ENCODE peak calls at places on chromosomes 6 and 20, in ten cellular contexts. A is right atrium auricular region, J is lower lobe of right lung, B is upper lobe of right lung, M is fibroblast of lung, N is heart left ventricle, W is AG10803, G is ovary, E is stomach, C is cardiac muscle cell. V is an unnamed sample.

GRCh38 chr6:76742919-76743318 is 670.5 kb upstream of the IMPG1 start:
- DNase-seq in C (no peak), E (no peak), N (no peak), M (no peak), A (no peak), W (no peak), J (no peak), B (no peak), G (no peak), V (no peak)

GRCh38 chr6:94215614-94216013 is 796.3 kb upstream of the EPHA7 start:
- DNase-seq in E (no peak), A (no peak), B (no peak), C (no peak), J (no peak), W (no peak), M (no peak), G (no peak), N (no peak), V (no peak)

GRCh38 chr6:49626811-49627210 is 9.8 kb downstream of the RHAG start:
- DNase-seq in M (no peak), A (no peak), C (no peak), E (no peak), J (no peak), N (no peak), G (no peak), B (no peak), W (no peak), V (no peak)

GRCh38 chr20:63223121-63223825 is 7.3 kb upstream of the YTHDF1 start:
- DNase-seq in W (peak; percentile 32), A (no peak), M (peak; percentile 46), C (peak; percentile 62), J (peak; percentile 41), N (no peak), E (peak; percentile 47), G (no peak), B (no peak), V (no peak)

GRCh38 chr6:169171951-169172350 is 81.7 kb downstream of the THBS2 start:
- DNase-seq in N (no peak), B (no peak), W (peak; percentile 94), G (no peak), E (no peak), C (no peak), A (no peak), J (no peak), M (peak; percentile 52), V (no peak)

GRCh38 chr6:1762203-1762602 is 152.5 kb downstream of the FOXC1 start:
- DNase-seq in M (no peak), J (no peak), N (no peak), B (no peak), E (peak; percentile 70), G (no peak), W (no peak), A (no peak), C (no peak), V (no peak)

GRCh38 chr20:45098096-45098773 is 2.7 kb downstream of the KCNS1 start:
- DNase-seq in W (peak; percentile 11), G (no peak), C (peak; percentile 26), M (peak; percentile 25), B (no peak), E (peak; percentile 33), J (no peak), N (no peak), A (no peak), V (no peak)

GRCh38 chr20:52937701-52938100 is 34.5 kb upstream of the TSHZ2 start:
- DNase-seq in J (no peak), A (no peak), G (no peak), E (no peak), M (no peak), W (peak; percentile 27), N (no peak), C (no peak), B (no peak), V (peak; percentile 46)

GRCh38 chr6:106133040-106133439 is 46.9 kb downstream of the PRDM1 start:
- DNase-seq in M (no peak), W (no peak), J (no peak), C (no peak), B (no peak), E (no peak), A (no peak), N (no peak), G (no peak), V (no peak)

GRCh38 chr6:10407674-10408054 is 7.2 kb downstream of the TFAP2A start:
- DNase-seq in B (no peak), C (no peak), W (peak; percentile 20), E (no peak), M (no peak), J (no peak), N (no peak), G (no peak), A (no peak), V (no peak)

GRCh38 chr20:6074145-6074561 is 20.3 kb upstream of the LRRN4 start:
- DNase-seq in M (no peak), G (no peak), A (no peak), B (no peak), N (no peak), W (peak; percentile 31), E (peak; percentile 35), C (peak; percentile 83), J (no peak), V (no peak)

GRCh38 chr6:26243132-26243531 is 121.9 kb upstream of the BTN3A2 start:
- DNase-seq in W (no peak), J (no peak), E (no peak), N (no peak), B (no peak), M (no peak), A (no peak), G (no peak), C (no peak), V (no peak)

GRCh38 chr6:98579089-98579488 is 255.3 kb upstream of the POU3F2 start:
- DNase-seq in N (no peak), C (no peak), A (no peak), G (no peak), M (no peak), J (no peak), B (no peak), E (no peak), W (peak; percentile 67), V (no peak)

GRCh38 chr6:56046576-56046975 is 171.2 kb upstream of the BMP5 start:
- DNase-seq in A (peak; percentile 69), W (peak; percentile 83), G (no peak), J (peak; percentile 77), C (no peak), N (peak; percentile 70), M (peak; percentile 69), B (peak; percentile 70), E (peak; percentile 25), V (peak; percentile 31)

GRCh38 chr20:44810061-44810390 is 320 bp downstream of the RIMS4 start:
- DNase-seq in A (no peak), G (peak; percentile 44), C (no peak), M (no peak), B (no peak), E (no peak), W (no peak), J (no peak), N (no peak), V (no peak)

DNA sequence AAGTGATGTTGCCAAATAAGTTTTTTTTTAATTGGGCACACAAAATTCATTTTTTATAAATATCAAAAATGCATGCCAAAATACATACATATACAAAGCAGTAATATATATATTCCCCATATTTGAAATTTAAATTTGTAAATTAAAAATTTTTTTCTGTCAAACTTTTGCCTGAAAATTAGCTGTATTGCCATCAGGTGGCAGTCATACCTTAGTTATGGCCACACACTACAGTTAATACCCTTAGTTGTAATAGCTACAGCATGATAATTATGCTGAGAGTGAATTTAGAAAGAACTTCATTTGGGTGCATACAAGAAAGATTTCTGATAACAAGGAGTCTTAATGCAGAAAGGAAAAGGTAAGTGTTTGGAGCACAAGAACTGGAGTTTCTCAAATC is 46.2 kb upstream of the SDHAF4 start:
- DNase-seq in N (no peak), W (peak; percentile 10), E (no peak), A (no peak), G (no peak), C (no peak), B (no peak), M (peak; percentile 36), J (no peak), V (no peak)
- TF ChIP-seq CTCF in N (no peak), W (peak; percentile 45), E (no peak), A (no peak), G (no peak), C (peak; percentile 35), B (peak; percentile 28), M (peak; percentile 32), J (no peak), V (peak; percentile 51)

DNA sequence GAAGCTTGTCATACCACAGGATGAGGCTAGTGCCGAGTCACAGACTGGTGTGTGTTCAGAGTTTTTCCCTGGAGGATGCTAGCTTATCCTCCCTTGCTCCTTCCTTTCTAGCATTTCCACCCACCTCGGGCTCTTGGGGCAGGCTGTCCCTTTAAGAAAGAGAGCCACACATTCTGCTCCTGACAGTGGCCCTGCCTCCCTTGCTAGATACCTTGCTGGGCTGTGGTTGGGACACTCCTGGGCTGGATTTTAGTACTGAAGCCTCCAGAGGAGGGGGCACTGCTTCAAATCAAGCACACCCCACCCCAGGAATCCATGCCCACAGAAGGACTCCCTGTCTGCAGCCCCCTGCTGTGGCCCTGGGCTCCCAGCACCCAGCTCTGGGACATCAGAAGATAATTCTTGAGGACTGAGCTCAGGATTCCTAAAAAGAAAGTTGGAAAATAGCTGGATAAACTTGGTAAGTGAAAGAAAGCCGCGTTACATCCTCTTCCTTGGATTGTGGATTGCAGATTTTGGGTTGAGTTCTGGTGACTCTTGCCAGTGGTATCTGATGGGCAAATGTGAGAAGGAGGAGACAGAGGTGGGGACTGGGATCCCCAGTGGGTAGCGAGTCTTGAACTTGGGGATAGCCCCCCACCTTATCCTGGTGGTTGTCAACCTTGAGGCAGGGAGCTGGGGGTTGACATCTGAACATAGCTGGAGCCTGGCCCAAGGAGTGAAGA is 29.0 kb downstream of the DAAM2 start:
- DNase-seq in A (no peak), C (no peak), E (no peak), M (no peak), N (no peak), W (peak; percentile 61), J (no peak), B (no peak), G (no peak), V (no peak)
- H3K4me3 ChIP-seq in A (peak overlapping the region; percentile 36), C (no peak overlapping the region), E (peak overlapping the region; percentile 9), M (peak overlapping the region; percentile 11), N (peak overlapping the region; percentile 28), W (peak overlapping the region; percentile 45), J (peak overlapping the region; percentile 27), B (peak overlapping the region; percentile 37), G (no peak overlapping the region), V (no peak overlapping the region)

GRCh38 chr6:41451039-41451438 is 95.1 kb upstream of the FOXP4 start:
- DNase-seq in W (no peak), A (no peak), E (peak; percentile 55), M (no peak), N (peak; percentile 53), G (no peak), B (no peak), C (peak; percentile 55), J (no peak), V (no peak)
- TF ChIP-seq CTCF in W (no peak), A (no peak), E (no peak), M (no peak), N (no peak), G (no peak), B (no peak), C (no peak), J (no peak), V (peak; percentile 32)

DNA sequence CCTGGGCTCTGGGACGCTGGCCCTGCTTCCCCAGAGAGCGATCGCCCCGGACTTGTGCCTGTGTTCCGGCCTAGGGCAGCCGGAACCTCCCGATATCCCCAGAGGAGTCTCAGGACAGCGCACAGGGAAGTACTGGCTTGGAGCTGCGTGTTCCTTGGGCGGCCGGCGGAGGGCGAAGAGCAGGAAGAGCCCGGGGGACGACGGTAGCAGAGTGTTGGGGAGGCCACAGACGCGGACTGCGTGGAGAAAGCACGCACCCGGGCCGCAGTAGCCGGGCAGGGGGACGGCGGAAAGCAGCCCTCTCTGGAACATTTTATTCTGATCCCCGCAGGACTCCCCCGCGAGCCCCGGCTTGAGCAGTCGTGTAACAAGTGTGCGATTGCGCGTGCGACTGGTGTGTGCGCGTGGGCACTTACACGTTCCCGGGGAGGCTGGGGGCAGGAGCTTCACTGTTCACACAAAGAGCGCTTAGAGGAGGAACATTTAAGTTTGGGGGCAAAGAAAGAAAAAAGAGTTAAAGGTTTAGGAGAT is 36.1 kb downstream of the NCR2 start:
- DNase-seq in C (peak; percentile 78), J (no peak), W (peak; percentile 55), N (peak; percentile 73), G (peak; percentile 50), B (peak; percentile 73), E (peak; percentile 70), M (peak; percentile 40), A (no peak), V (no peak)
- H3K4me3 ChIP-seq in C (peak overlapping the region; percentile 19), J (peak overlapping the region; percentile 38), W (no peak overlapping the region), N (peak overlapping the region; percentile 42), G (peak overlapping the region; percentile 21), B (peak overlapping the region; percentile 23), E (peak overlapping the region; percentile 36), M (no peak overlapping the region), A (peak overlapping the region; percentile 43), V (peak overlapping the region; percentile 32)